ENCODE peak calls at places on chromosomes 2 and 18, in four cellular contexts. V is HepG2, P is neural progenitor cell, E is tibial nerve. G is an unnamed sample.
A peak's percentile ranks its signal among the peaks of the same experiment; 100 is the strongest.

GRCh38 chr18:58842978-58843661 is 21.6 kb upstream of the ZNF532 start:
- DNase-seq in V (no peak), P (peak; percentile 79), E (no peak), G (no peak)

GRCh38 chr18:48238636-48239035 is 170.5 kb downstream of the ZBTB7C start:
- DNase-seq in V (no peak), P (no peak), E (no peak), G (no peak)

GRCh38 chr18:39519741-39520140 is 1954.1 kb upstream of the CELF4 start:
- DNase-seq in V (no peak), P (no peak), E (no peak), G (no peak)

GRCh38 chr2:165401285-165401852 is 68.1 kb upstream of the CSRNP3 start:
- DNase-seq in V (peak; percentile 67), P (peak; percentile 80), E (no peak), G (no peak)

GRCh38 chr2:64284751-64285150 is 140.5 kb upstream of the PELI1 start:
- DNase-seq in V (no peak), P (no peak), E (no peak), G (no peak)

GRCh38 chr2:57878573-57878910 is 168.1 kb upstream of the VRK2 start:
- DNase-seq in V (no peak), P (no peak), E (no peak), G (no peak)

GRCh38 chr2:177056540-177056939 is 156.1 kb upstream of the HNRNPA3 start:
- DNase-seq in V (peak; percentile 16), P (peak; percentile 40), E (no peak), G (no peak)

GRCh38 chr2:131366643-131367042 is 2.7 kb upstream of the RAB6D start:
- DNase-seq in V (no peak), P (no peak), E (no peak), G (peak; percentile 42)

GRCh38 chr2:160251566-160251965 is 51.5 kb upstream of the ITGB6 start:
- DNase-seq in V (no peak), P (no peak), E (no peak), G (no peak)

GRCh38 chr2:11530864-11531451 is 2.9 kb upstream of the GREB1 start:
- DNase-seq in V (no peak), P (no peak), E (no peak), G (no peak)

GRCh38 chr2:30679416-30680088 is 127.7 kb downstream of the CAPN13 start:
- DNase-seq in V (no peak), P (no peak), E (no peak), G (no peak)

GRCh38 chr2:109400102-109400501 is 213.7 kb downstream of the SEPTIN10 start:
- DNase-seq in V (no peak), P (no peak), E (no peak), G (no peak)

GRCh38 chr2:204018717-204019116 is 82.2 kb downstream of the ICOS start:
- DNase-seq in V (no peak), P (no peak), E (no peak), G (no peak)

GRCh38 chr18:32920796-32921787 is 148.3 kb upstream of the KLHL14 start:
- DNase-seq in V (peak; percentile 70), P (no peak), E (no peak), G (no peak)

GRCh38 chr2:208466133-208466919 is 59.7 kb downstream of the PTH2R start:
- DNase-seq in V (peak; percentile 61), P (peak; percentile 86), E (no peak), G (no peak)

GRCh38 chr18:36889742-36890141 is 60.8 kb downstream of the KIAA1328 start:
- DNase-seq in V (no peak), P (no peak), E (no peak), G (no peak)

GRCh38 chr18:55585586-55586521 is 2.1 kb downstream of the TCF4 start:
- DNase-seq in V (no peak), P (peak; percentile 27), E (no peak), G (no peak)

GRCh38 chr2:230885467-230886130 is 20.9 kb downstream of the ITM2C start:
- DNase-seq in V (no peak), P (peak; percentile 88), E (no peak), G (peak; percentile 39)

GRCh38 chr18:4789506-4789905 is 334.4 kb upstream of the DLGAP1 start:
- DNase-seq in V (no peak), P (no peak), E (no peak), G (no peak)

GRCh38 chr18:54946149-54946581 is 13.1 kb downstream of the CCDC68 start:
- DNase-seq in V (peak; percentile 93), P (no peak), E (no peak), G (no peak)

GRCh38 chr2:112645396-112646101 is at the start of gene SLC20A1:
- DNase-seq in V (peak; percentile 94), P (peak; percentile 97), E (peak; percentile 87), G (peak; percentile 96)

GRCh38 chr2:71505086-71505769 is 51.9 kb downstream of the DYSF start:
- DNase-seq in V (no peak), P (no peak), E (no peak), G (no peak)

GRCh38 chr18:23258566-23259265 is 123.4 kb downstream of the CABLES1 start:
- DNase-seq in V (no peak), P (no peak), E (no peak), G (no peak)

GRCh38 chr18:75124551-75124950 is 84.4 kb downstream of the PTGR3 start:
- DNase-seq in V (no peak), P (no peak), E (no peak), G (no peak)

GRCh38 chr2:13413989-13414388 is 697.3 kb downstream of the TRIB2 start:
- DNase-seq in V (no peak), P (no peak), E (no peak), G (no peak)

GRCh38 chr2:55119711-55120487 is 69.6 kb upstream of the RTN4 start:
- DNase-seq in V (no peak), P (no peak), E (no peak), G (no peak)

GRCh38 chr2:21279525-21279924 is 155.8 kb downstream of the TDRD15 start:
- DNase-seq in V (no peak), P (no peak), E (no peak), G (no peak)

GRCh38 chr18:78884502-78884901 is 95.1 kb upstream of the SALL3 start:
- DNase-seq in V (no peak), P (no peak), E (no peak), G (no peak)

GRCh38 chr2:64201086-64201627 is 56.9 kb upstream of the PELI1 start:
- DNase-seq in V (no peak), P (no peak), E (no peak), G (no peak)

GRCh38 chr2:206432432-206433082 is 10.8 kb upstream of the ADAM23 start:
- DNase-seq in V (no peak), P (no peak), E (no peak), G (no peak)

GRCh38 chr2:191582355-191582754 is 95.6 kb upstream of the NABP1 start:
- DNase-seq in V (peak; percentile 44), P (no peak), E (no peak), G (no peak)

GRCh38 chr18:3383381-3383915 is 66.5 kb upstream of the TGIF1 start:
- DNase-seq in V (no peak), P (peak; percentile 82), E (no peak), G (no peak)
- TF ChIP-seq CTCF in V (no peak), P (no peak), E (no peak), G (no peak)

GRCh38 chr2:7009207-7009911 is 92.1 kb downstream of the RNF144A start:
- DNase-seq in V (no peak), P (no peak), E (no peak), G (no peak)

GRCh38 chr2:7010376-7010775 is 93.2 kb downstream of the RNF144A start:
- DNase-seq in V (no peak), P (no peak), E (no peak), G (no peak)

GRCh38 chr2:7007488-7007845 is 90.3 kb downstream of the RNF144A start:
- DNase-seq in V (no peak), P (no peak), E (no peak), G (no peak)

GRCh38 chr2:7011376-7012083 is 94.3 kb downstream of the RNF144A start:
- DNase-seq in V (no peak), P (no peak), E (no peak), G (no peak)

GRCh38 chr2:7007846-7008741 is 90.9 kb downstream of the RNF144A start:
- DNase-seq in V (no peak), P (no peak), E (peak; percentile 91), G (peak; percentile 70)
- TF ChIP-seq CTCF in V (no peak), P (no peak), E (peak; percentile 24), G (peak; percentile 32)

GRCh38 chr18:6708880-6709279 is 20.6 kb upstream of the ARHGAP28 start:
- DNase-seq in V (no peak), P (no peak), E (no peak), G (no peak)

GRCh38 chr18:6718255-6718654 is 11.3 kb upstream of the ARHGAP28 start:
- DNase-seq in V (no peak), P (no peak), E (no peak), G (no peak)

GRCh38 chr18:6714027-6714426 is 15.5 kb upstream of the ARHGAP28 start:
- DNase-seq in V (no peak), P (no peak), E (no peak), G (no peak)

GRCh38 chr18:6712401-6712800 is 17.1 kb upstream of the ARHGAP28 start:
- DNase-seq in V (no peak), P (no peak), E (no peak), G (no peak)
- TF ChIP-seq CTCF in V (no peak), P (no peak), E (no peak), G (no peak)

GRCh38 chr2:232658217-232658785 is 24.9 kb downstream of the EFHD1 start:
- DNase-seq in V (no peak), P (no peak), E (no peak), G (no peak)
- TF ChIP-seq CTCF in V (peak; percentile 42), P (peak; percentile 26), E (no peak), G (no peak)

GRCh38 chr2:219447242-219448098 is 12.8 kb downstream of the SPEG start:
- DNase-seq in V (no peak), P (no peak), E (no peak), G (no peak)

GRCh38 chr2:219446689-219447088 is 12.0 kb downstream of the SPEG start:
- DNase-seq in V (no peak), P (no peak), E (no peak), G (no peak)

GRCh38 chr2:219445220-219445631 is 10.6 kb downstream of the SPEG start:
- DNase-seq in V (no peak), P (no peak), E (no peak), G (no peak)

GRCh38 chr2:219444566-219445091 is 10.0 kb downstream of the SPEG start:
- DNase-seq in V (no peak), P (no peak), E (no peak), G (no peak)

DNA sequence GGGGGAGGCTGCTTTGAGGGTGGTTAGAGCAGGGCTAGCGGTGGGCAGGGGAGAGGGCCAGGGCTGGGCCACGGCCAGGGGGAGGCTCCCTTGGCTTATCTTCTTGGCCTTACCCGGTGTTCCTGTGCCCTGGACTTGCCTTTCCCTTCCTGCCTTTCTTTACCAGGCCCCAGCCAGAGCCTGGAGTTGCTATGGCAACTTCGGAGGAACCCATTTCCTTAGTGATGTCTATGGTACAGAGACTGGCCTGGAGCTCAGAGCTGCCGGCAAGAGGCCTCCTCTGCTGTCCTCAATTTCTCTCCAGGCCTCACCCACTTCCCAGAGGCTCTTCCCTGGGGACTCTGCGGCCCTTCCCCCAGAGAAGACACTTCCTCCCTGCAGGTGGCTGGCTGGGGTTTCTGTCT is 11.5 kb downstream of the SPEG start:
- DNase-seq in V (no peak), P (peak; percentile 67), E (no peak), G (no peak)
- TF ChIP-seq CTCF in V (no peak), P (no peak), E (no peak), G (no peak)

GRCh38 chr2:1887915-1888314 is 143.6 kb upstream of the PXDN start:
- DNase-seq in V (no peak), P (peak; percentile 29), E (no peak), G (no peak)
- TF ChIP-seq CTCF in V (peak; percentile 42), P (peak; percentile 50), E (no peak), G (peak; percentile 24)

G was measured in CD14-positive monocyte.